ENCODE peak calls at places on chromosome 1, in eight cellular contexts. A, X, O, H, Q, E, P and C are unnamed samples.

GRCh38 chr1:184753608-184754478 is 815 bp downstream of the EDEM3 start:
- DNase-seq in H (peak; percentile 64), A (peak; percentile 39), X (no peak), P (peak; percentile 37), E (no peak), O (peak; percentile 47), Q (peak; percentile 26), C (peak; percentile 34)

GRCh38 chr1:167555971-167556714 is 2.6 kb upstream of the CREG1 start:
- DNase-seq in X (peak; percentile 63), E (peak; percentile 78), P (peak; percentile 83), H (peak; percentile 82), O (peak; percentile 82), A (peak; percentile 88), Q (peak; percentile 81), C (peak; percentile 86)

GRCh38 chr1:44072204-44072603 is 40.9 kb upstream of the SLC6A9 start:
- DNase-seq in P (peak; percentile 64), A (peak; percentile 93), Q (peak; percentile 98), H (no peak), X (no peak), E (no peak), O (no peak), C (peak; percentile 93)

GRCh38 chr1:68347415-68347814 is 102.3 kb downstream of the RPE65 start:
- DNase-seq in E (peak; percentile 31), Q (no peak), X (no peak), O (no peak), H (peak; percentile 80), P (peak; percentile 29), A (no peak), C (no peak)

GRCh38 chr1:147771216-147772125 is 11.1 kb upstream of the GJA5 start:
- DNase-seq in Q (peak; percentile 28), P (no peak), A (no peak), X (no peak), H (no peak), E (no peak), O (no peak), C (peak; percentile 69)

GRCh38 chr1:71223949-71224348 is 143.1 kb upstream of the ZRANB2 start:
- DNase-seq in P (no peak), E (no peak), A (no peak), X (no peak), O (no peak), Q (peak; percentile 8), H (no peak), C (no peak)

GRCh38 chr1:222256058-222256457 is 291.8 kb downstream of the HHIPL2 start:
- DNase-seq in P (no peak), Q (no peak), O (no peak), E (no peak), X (no peak), A (no peak), H (no peak), C (no peak)

GRCh38 chr1:235442788-235443429 is 61.3 kb downstream of the B3GALNT2 start:
- DNase-seq in P (no peak), E (no peak), X (no peak), O (no peak), H (no peak), Q (peak; percentile 81), A (peak; percentile 75), C (peak; percentile 80)

GRCh38 chr1:39623053-39623452 is 16.4 kb downstream of the HEYL start:
- DNase-seq in Q (no peak), O (no peak), A (no peak), P (peak; percentile 44), X (no peak), E (no peak), H (no peak), C (no peak)

DNA sequence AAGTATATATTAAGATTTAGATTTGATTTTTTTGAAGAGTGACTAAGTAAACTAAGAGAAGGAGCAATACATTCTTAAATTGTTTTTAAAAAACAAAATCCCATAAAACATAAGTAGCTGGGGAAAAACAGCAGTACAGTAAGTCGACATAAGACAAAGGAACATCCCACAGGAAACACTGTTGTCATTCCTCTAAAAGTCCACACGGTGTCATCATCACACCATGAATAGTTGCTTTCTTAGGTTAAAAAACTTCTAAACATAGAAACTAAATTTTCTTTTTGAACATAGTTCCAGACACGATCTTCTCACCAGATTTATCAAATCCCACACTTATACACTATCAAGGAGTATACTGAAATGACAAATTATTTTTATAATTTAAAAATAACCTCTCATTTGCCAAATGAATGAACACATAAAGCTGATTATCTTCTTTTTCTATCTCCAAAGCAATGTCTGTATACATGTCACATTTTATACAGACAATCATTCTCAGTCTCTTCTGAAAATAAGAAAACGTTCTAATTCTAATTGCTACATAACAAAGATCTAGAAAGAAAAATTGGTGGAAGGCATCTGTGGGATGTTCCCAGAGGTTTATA is 15.8 kb downstream of the ODF2L start:
- DNase-seq in Q (peak; percentile 90), P (no peak), E (peak; percentile 32), A (peak; percentile 93), O (no peak), H (peak; percentile 80), X (peak; percentile 73), C (peak; percentile 94)
- TF ChIP-seq CTCF in Q (peak; percentile 81), P (peak; percentile 88), E (peak; percentile 27), A (peak; percentile 72), O (peak; percentile 57), H (peak; percentile 57), X (peak; percentile 84), C (peak; percentile 73)

DNA sequence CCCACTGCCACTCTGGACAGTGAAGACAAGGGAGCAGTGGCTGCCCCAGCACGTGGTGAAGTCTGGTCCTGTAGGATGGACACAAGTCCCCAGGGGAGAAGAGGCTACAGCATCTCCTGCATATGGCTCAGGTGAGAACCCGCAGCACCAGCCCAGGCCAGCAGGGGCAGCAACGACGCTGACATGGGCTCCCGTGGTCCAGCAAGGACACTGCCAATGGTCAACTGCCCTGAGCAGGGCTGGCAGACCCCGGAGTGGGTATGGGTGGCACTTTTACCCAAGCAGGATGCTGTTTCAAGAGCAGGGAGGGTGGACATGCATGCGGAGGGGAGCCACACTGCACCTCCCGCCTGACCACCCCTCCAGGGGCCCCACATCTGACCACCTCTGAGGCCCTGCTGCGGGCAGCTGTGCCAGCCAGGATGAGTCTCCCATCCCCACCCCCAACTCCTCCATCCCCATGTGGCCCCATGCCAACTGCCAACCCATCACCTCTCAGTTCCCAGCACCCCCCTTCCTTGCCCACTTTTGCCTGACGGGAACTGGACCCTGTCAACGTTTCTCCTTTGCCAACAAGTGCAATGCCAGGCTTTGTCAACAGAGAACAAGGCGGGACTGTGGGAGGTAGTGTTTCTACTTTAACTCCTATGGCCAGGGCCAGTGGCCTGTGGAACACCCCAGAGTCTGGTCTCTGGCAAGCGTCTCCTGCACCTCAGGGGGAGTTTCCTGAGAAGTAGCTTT is 8.6 kb downstream of the MORN1 start:
- DNase-seq in P (peak; percentile 22), A (peak; percentile 40), Q (peak; percentile 26), H (peak; percentile 39), X (no peak), E (peak; percentile 74), O (peak; percentile 78), C (no peak)
- TF ChIP-seq CTCF in P (no peak), A (peak; percentile 58), Q (peak; percentile 49), H (peak; percentile 37), X (no peak), E (peak; percentile 47), O (peak; percentile 67), C (peak; percentile 72)

GRCh38 chr1:51216631-51217030 is 19.4 kb upstream of the RNF11 start:
- DNase-seq in A (no peak), H (no peak), X (no peak), E (no peak), O (no peak), Q (no peak), P (no peak), C (no peak)
- TF ChIP-seq CTCF in A (no peak), H (no peak), X (no peak), E (no peak), O (no peak), Q (no peak), P (no peak), C (no peak)

GRCh38 chr1:108511764-108512163 is 48.1 kb upstream of the EEIG2 start:
- DNase-seq in H (no peak), X (no peak), Q (no peak), A (no peak), O (no peak), P (no peak), E (no peak), C (no peak)
- TF ChIP-seq CTCF in H (no peak), X (no peak), Q (no peak), A (peak; percentile 2), O (no peak), P (no peak), E (no peak), C (no peak)

GRCh38 chr1:171983584-171983983 is 142.3 kb downstream of the DNM3 start:
- DNase-seq in Q (peak; percentile 51), A (peak; percentile 62), X (no peak), H (peak; percentile 9), E (no peak), P (no peak), O (no peak), C (peak; percentile 62)

GRCh38 chr1:171984850-171985485 is 143.7 kb downstream of the DNM3 start:
- DNase-seq in Q (peak; percentile 52), X (no peak), A (peak; percentile 53), O (no peak), H (peak; percentile 57), E (peak; percentile 33), P (no peak), C (peak; percentile 63)

GRCh38 chr1:171984262-171984661 is 143.0 kb downstream of the DNM3 start:
- DNase-seq in P (peak; percentile 30), X (no peak), Q (peak; percentile 23), E (no peak), O (no peak), A (no peak), H (no peak), C (peak; percentile 46)

GRCh38 chr1:171988243-171988642 is 146.9 kb downstream of the DNM3 start:
- DNase-seq in H (no peak), E (no peak), Q (no peak), A (no peak), O (no peak), X (no peak), P (no peak), C (no peak)

DNA sequence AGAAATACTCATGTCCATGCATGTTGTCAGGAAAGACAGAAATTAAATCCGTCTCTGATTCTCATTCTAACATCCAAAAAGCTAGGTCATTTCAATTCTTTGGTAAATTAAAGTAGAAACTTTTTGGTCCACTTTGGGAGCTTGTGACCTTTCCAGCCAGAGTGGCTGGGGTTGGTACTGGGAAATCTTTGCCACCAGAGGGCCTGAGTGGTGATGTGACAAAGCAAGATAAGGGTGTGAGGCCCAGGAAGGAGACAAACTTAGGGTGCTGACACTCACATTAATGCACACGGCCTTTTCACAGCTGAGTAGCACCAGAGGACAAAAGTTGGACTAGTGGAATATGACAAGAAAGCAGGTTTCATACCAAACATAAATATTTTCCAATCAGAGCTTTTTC is 144.3 kb downstream of the DNM3 start:
- DNase-seq in H (peak; percentile 37), O (no peak), P (no peak), X (no peak), E (no peak), A (no peak), Q (no peak), C (no peak)
- TF ChIP-seq CTCF in H (peak; percentile 33), O (no peak), P (peak; percentile 44), X (peak; percentile 14), E (no peak), A (peak; percentile 25), Q (peak; percentile 22), C (peak; percentile 21)